ENCODE peak calls at places on chromosomes 1 and 21, in five cellular contexts. H is upper lobe of left lung, B is stomach, E is suprapubic skin, J is esophagus muscularis mucosa. D is an unnamed sample.

GRCh38 chr1:115649964-115650363 is 8.2 kb downstream of the VANGL1 start:
- DNase-seq in H (no peak), B (peak; percentile 74), E (no peak), J (no peak), D (no peak)

GRCh38 chr1:10530281-10530740 is 55.6 kb downstream of the PEX14 start:
- DNase-seq in H (peak; percentile 92), B (peak; percentile 61), E (no peak), J (no peak), D (peak; percentile 17)

GRCh38 chr1:67749844-67750689 is 65.1 kb downstream of the GADD45A start:
- DNase-seq in H (no peak), B (no peak), E (no peak), J (no peak), D (no peak)

GRCh38 chr21:42444745-42445059 is 41.0 kb downstream of the UBASH3A start:
- DNase-seq in H (no peak), B (no peak), E (no peak), J (no peak), D (no peak)

GRCh38 chr1:20255666-20256065 is 35.0 kb upstream of the VWA5B1 start:
- DNase-seq in H (no peak), B (no peak), E (no peak), J (no peak), D (no peak)

GRCh38 chr1:203364013-203364730 is 13.2 kb upstream of the FMOD start:
- DNase-seq in H (no peak), B (peak; percentile 46), E (no peak), J (no peak), D (no peak)

GRCh38 chr21:23963454-23963853 is 1643.8 kb downstream of the MRPL39 start:
- DNase-seq in H (no peak), B (no peak), E (no peak), J (no peak), D (no peak)

GRCh38 chr1:230706020-230706699 is 7.8 kb downstream of the AGT start:
- DNase-seq in H (no peak), B (no peak), E (no peak), J (no peak), D (no peak)

GRCh38 chr1:212456166-212456528 is 23.4 kb downstream of the NENF start:
- DNase-seq in H (no peak), B (no peak), E (no peak), J (no peak), D (no peak)

GRCh38 chr1:69504730-69505252 is 62.9 kb upstream of the LRRC7 start:
- DNase-seq in H (no peak), B (no peak), E (no peak), J (no peak), D (no peak)

DNA sequence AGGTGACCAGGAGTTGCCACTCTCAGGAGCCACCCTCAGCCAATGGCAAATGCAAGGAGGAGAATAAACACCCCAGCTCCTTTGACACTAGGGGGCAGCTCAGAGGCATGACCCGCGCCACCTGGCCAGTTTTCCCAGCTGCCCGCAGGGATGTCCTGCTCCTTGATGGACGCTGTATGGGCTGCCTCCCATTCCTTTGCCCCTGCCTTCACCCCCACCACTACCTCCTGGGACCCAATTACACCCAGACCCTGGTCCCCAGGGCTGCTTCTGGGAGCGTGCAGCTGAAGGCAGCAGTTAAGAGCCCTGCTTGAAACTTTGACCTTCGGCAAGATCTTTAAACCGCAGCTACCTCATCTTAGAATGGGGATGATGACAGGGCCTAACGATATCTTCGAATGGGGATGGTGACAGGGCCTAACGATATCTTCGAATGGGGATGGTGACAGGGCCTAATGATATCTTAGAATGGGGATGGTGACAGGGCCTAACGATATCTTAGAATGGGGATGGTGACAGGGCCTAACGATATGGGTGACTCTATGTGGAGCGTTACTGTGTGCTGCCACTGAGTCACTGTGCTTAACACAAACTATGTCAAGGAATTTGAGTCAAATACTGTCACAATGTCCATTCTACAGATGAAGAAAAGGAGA is 163.0 kb upstream of the KAZN start:
- DNase-seq in H (no peak), B (no peak), E (no peak), J (no peak), D (no peak)
- TF ChIP-seq CTCF in H (no peak), B (no peak), E (no peak), J (no peak), D (no peak)

GRCh38 chr21:38297871-38298270 is 41.1 kb downstream of the KCNJ15 start:
- DNase-seq in H (no peak), B (no peak), E (no peak), J (no peak), D (no peak)
- H3K27ac ChIP-seq in H (no peak overlapping the region), B (no peak overlapping the region), E (no peak overlapping the region), J (no peak overlapping the region), D (no peak overlapping the region)

GRCh38 chr1:23694371-23694770 is 2.8 kb downstream of the RPL11 start:
- DNase-seq in H (no peak), B (no peak), E (no peak), J (no peak), D (no peak)

GRCh38 chr1:23693599-23693998 is 2.0 kb downstream of the RPL11 start:
- DNase-seq in H (no peak), B (no peak), E (no peak), J (no peak), D (no peak)

GRCh38 chr1:23692308-23692871 is 784 bp downstream of the RPL11 start:
- DNase-seq in H (no peak), B (no peak), E (no peak), J (no peak), D (no peak)

GRCh38 chr1:23695667-23696066 is 4.1 kb downstream of the RPL11 start:
- DNase-seq in H (no peak), B (no peak), E (no peak), J (no peak), D (no peak)

GRCh38 chr1:23691499-23692307 is at the start of gene RPL11:
- DNase-seq in H (peak; percentile 87), B (peak; percentile 94), E (peak; percentile 94), J (peak; percentile 97), D (peak; percentile 91)
- TF ChIP-seq EP300 in H (no peak), B (no peak), E (no peak), J (no peak), D (peak; percentile 98)

GRCh38 chr1:25817840-25818501 is 1.8 kb upstream of the MTFR1L start:
- DNase-seq in H (peak; percentile 26), B (no peak), E (no peak), J (no peak), D (no peak)
- TF ChIP-seq CTCF in H (no peak), B (no peak), E (no peak), J (no peak), D (no peak)